ENCODE peak calls at places on chromosomes 13 and 19, in seven cellular contexts. C, G, A, D, B, I and R are unnamed samples.

GRCh38 chr13:20482275-20482761 is 43.3 kb downstream of the CRYL1 start:
- DNase-seq in G (no peak), D (no peak), B (no peak), A (no peak), I (no peak), C (no peak), R (no peak)

GRCh38 chr19:53898680-53899341 is 10.3 kb upstream of the CACNG7 start:
- DNase-seq in A (no peak), G (no peak), C (no peak), D (no peak), I (no peak), B (no peak), R (no peak)

GRCh38 chr13:30037766-30038165 is 187.3 kb upstream of the UBL3 start:
- DNase-seq in C (no peak), B (no peak), G (no peak), A (no peak), D (no peak), I (peak; percentile 23), R (peak; percentile 74)

GRCh38 chr13:85347251-85347650 is 452.0 kb downstream of the SLITRK6 start:
- DNase-seq in G (no peak), B (no peak), C (no peak), I (no peak), D (no peak), A (no peak), R (no peak)

GRCh38 chr19:29841559-29842367 is 30.0 kb downstream of the CCNE1 start:
- DNase-seq in G (peak; percentile 63), C (no peak), A (no peak), D (no peak), B (no peak), I (peak; percentile 40), R (peak; percentile 42)

GRCh38 chr13:21799671-21800070 is 128.8 kb downstream of the FGF9 start:
- DNase-seq in G (no peak), A (no peak), I (no peak), C (no peak), B (no peak), D (no peak), R (no peak)

GRCh38 chr13:45206340-45206739 is 5.5 kb upstream of the KCTD4 start:
- DNase-seq in C (no peak), D (no peak), B (peak; percentile 80), A (no peak), G (peak; percentile 78), I (peak; percentile 84), R (peak; percentile 77)

GRCh38 chr19:6450166-6450565 is 9.4 kb downstream of the SLC25A23 start:
- DNase-seq in I (no peak), C (no peak), B (no peak), D (no peak), G (no peak), A (no peak), R (no peak)

GRCh38 chr19:36963262-36963661 is 47.1 kb downstream of the ZNF568 start:
- DNase-seq in B (no peak), G (no peak), C (no peak), D (no peak), I (no peak), A (peak; percentile 89), R (no peak)

GRCh38 chr13:26423634-26424033 is 133.8 kb upstream of the WASF3 start:
- DNase-seq in I (peak; percentile 18), D (no peak), A (no peak), G (no peak), C (no peak), B (no peak), R (no peak)

GRCh38 chr19:16608290-16608704 is 19.7 kb downstream of the MED26 start:
- DNase-seq in A (no peak), B (peak; percentile 29), G (no peak), D (no peak), C (no peak), I (peak; percentile 82), R (peak; percentile 93)

GRCh38 chr13:109156181-109156935 is 526.9 kb downstream of the MYO16 start:
- DNase-seq in I (peak; percentile 92), B (peak; percentile 70), A (no peak), D (no peak), G (no peak), C (no peak), R (peak; percentile 64)

GRCh38 chr13:21637296-21637695 is 33.3 kb upstream of the MICU2 start:
- DNase-seq in D (no peak), B (peak; percentile 15), C (no peak), I (peak; percentile 13), G (peak; percentile 95), A (peak; percentile 57), R (no peak)

GRCh38 chr19:19033426-19034203 is at the start of the genes ARMC6 and SUGP2:
- DNase-seq in C (peak; percentile 84), A (peak; percentile 56), B (peak; percentile 68), D (peak; percentile 74), G (peak; percentile 25), I (peak; percentile 91), R (peak; percentile 99)

GRCh38 chr19:51093066-51093465 is 10.4 kb upstream of the KLK14 start:
- DNase-seq in I (no peak), A (no peak), C (no peak), G (no peak), B (no peak), D (no peak), R (no peak)

GRCh38 chr19:3012522-3013260 is 16.4 kb downstream of the TLE2 start:
- DNase-seq in B (no peak), A (no peak), I (peak; percentile 18), G (no peak), D (no peak), C (no peak), R (no peak)

GRCh38 chr19:42606660-42607351 is 12.1 kb upstream of the CEACAM8 start:
- DNase-seq in B (peak; percentile 23), G (peak; percentile 19), I (peak; percentile 24), D (peak; percentile 28), C (no peak), A (no peak), R (peak; percentile 52)

GRCh38 chr19:16386619-16387240 is 62.1 kb downstream of the KLF2 start:
- DNase-seq in D (no peak), A (no peak), G (no peak), C (no peak), B (peak; percentile 10), I (peak; percentile 78), R (peak; percentile 77)

GRCh38 chr13:31110617-31111016 is 51.1 kb downstream of the HSPH1 start:
- DNase-seq in G (no peak), D (no peak), I (no peak), C (no peak), B (no peak), A (no peak), R (no peak)